ENCODE peak calls at places on chromosome 14, in six cellular contexts. G, Y, H, I, P and E are unnamed samples.
A peak's percentile ranks its signal among the peaks of the same experiment; 100 is the strongest.

GRCh38 chr14:103974575-103974974 is 32.2 kb upstream of the RD3L start:
- DNase-seq in G (no peak), Y (no peak), H (no peak), I (no peak), P (no peak), E (no peak)

GRCh38 chr14:50026396-50026795 is 90.0 kb downstream of the VCPKMT start:
- DNase-seq in G (no peak), Y (no peak), H (no peak), I (no peak), P (no peak), E (no peak)

GRCh38 chr14:19823765-19824164 is 20.2 kb downstream of the OR4N2 start:
- DNase-seq in G (no peak), Y (no peak), H (no peak), I (no peak), P (no peak), E (no peak)

GRCh38 chr14:104304451-104305351 is 166.3 kb downstream of the KIF26A start:
- DNase-seq in G (no peak), Y (no peak), H (no peak), I (peak; percentile 13), P (no peak), E (peak; percentile 38)

GRCh38 chr14:91252901-91253794 is 8.6 kb upstream of the GPR68 start:
- DNase-seq in G (peak; percentile 52), Y (no peak), H (no peak), I (peak; percentile 47), P (peak; percentile 51), E (peak; percentile 91)

GRCh38 chr14:44928793-44929192 is 33.0 kb downstream of the KLHL28 start:
- DNase-seq in G (no peak), Y (no peak), H (no peak), I (no peak), P (no peak), E (no peak)

GRCh38 chr14:34338056-34338455 is 124.0 kb downstream of the SPTSSA start:
- DNase-seq in G (no peak), Y (no peak), H (no peak), I (no peak), P (no peak), E (no peak)

GRCh38 chr14:41873379-41874034 is 266.8 kb downstream of the LRFN5 start:
- DNase-seq in G (no peak), Y (no peak), H (no peak), I (no peak), P (no peak), E (no peak)

GRCh38 chr14:50447491-50447890 is 50.8 kb upstream of the CDKL1 start:
- DNase-seq in G (no peak), Y (peak; percentile 81), H (no peak), I (no peak), P (no peak), E (no peak)

GRCh38 chr14:49549881-49550280 is 36.3 kb downstream of the RPS29 start:
- DNase-seq in G (no peak), Y (no peak), H (no peak), I (no peak), P (no peak), E (no peak)

GRCh38 chr14:55200646-55201045 is 9.3 kb upstream of the DLGAP5 start:
- DNase-seq in G (no peak), Y (no peak), H (no peak), I (no peak), P (peak; percentile 58), E (no peak)

GRCh38 chr14:83163016-83163415 is 1629.4 kb upstream of the SEL1L start:
- DNase-seq in G (no peak), Y (no peak), H (no peak), I (no peak), P (no peak), E (no peak)

GRCh38 chr14:64539186-64539552 is 1.4 kb upstream of the HSPA2 start:
- DNase-seq in G (no peak), Y (peak; percentile 37), H (no peak), I (no peak), P (no peak), E (no peak)

GRCh38 chr14:106846218-106846617 is 1319.8 kb downstream of the TMEM121 start:
- DNase-seq in G (no peak), Y (no peak), H (no peak), I (no peak), P (no peak), E (no peak)

GRCh38 chr14:106850913-106851825 is 1324.8 kb downstream of the TMEM121 start:
- DNase-seq in G (no peak), Y (no peak), H (no peak), I (no peak), P (no peak), E (peak; percentile 83)

GRCh38 chr14:106845286-106846087 is 1319.1 kb downstream of the TMEM121 start:
- DNase-seq in G (peak; percentile 81), Y (no peak), H (no peak), I (peak; percentile 70), P (peak; percentile 59), E (peak; percentile 87)

GRCh38 chr14:106844608-106845285 is 1318.4 kb downstream of the TMEM121 start:
- DNase-seq in G (peak; percentile 70), Y (no peak), H (peak; percentile 52), I (peak; percentile 76), P (peak; percentile 84), E (peak; percentile 96)

GRCh38 chr14:106848330-106849121 is 1322.1 kb downstream of the TMEM121 start:
- DNase-seq in G (peak; percentile 62), Y (no peak), H (no peak), I (no peak), P (no peak), E (no peak)
- TF ChIP-seq CTCF in G (peak; percentile 53), Y (no peak), H (no peak), I (no peak), P (peak; percentile 13), E (peak; percentile 35)

GRCh38 chr14:36222337-36222736 is 45.8 kb upstream of the PTCSC3 start:
- DNase-seq in G (no peak), Y (no peak), H (no peak), I (no peak), P (no peak), E (no peak)

GRCh38 chr14:36224176-36224575 is 47.7 kb upstream of the PTCSC3 start:
- DNase-seq in G (no peak), Y (no peak), H (no peak), I (no peak), P (no peak), E (no peak)

GRCh38 chr14:36223558-36223957 is 47.0 kb upstream of the PTCSC3 start:
- DNase-seq in G (no peak), Y (no peak), H (no peak), I (no peak), P (no peak), E (no peak)

GRCh38 chr14:36222952-36223468 is 46.5 kb upstream of the PTCSC3 start:
- DNase-seq in G (no peak), Y (no peak), H (no peak), I (no peak), P (no peak), E (no peak)

DNA sequence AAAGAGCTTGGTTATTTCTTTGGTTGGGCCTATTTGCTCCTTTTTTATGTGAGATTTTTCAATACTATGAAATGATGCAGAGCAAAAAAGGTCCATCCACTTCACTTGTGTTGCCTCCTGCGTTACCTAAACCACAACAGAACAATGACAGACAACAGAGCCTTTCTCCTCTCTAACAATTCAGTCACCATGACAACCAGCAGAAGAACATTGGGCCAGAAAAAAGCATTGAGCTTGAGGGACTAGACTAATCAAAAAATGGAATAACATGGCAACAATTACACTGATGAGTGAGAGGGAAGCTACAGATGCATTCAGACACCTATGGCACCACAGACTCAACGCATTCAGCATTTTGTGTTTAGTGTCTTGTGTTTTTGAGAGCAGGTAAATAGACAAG is 44.6 kb upstream of the PTCSC3 start:
- DNase-seq in G (no peak), Y (no peak), H (no peak), I (no peak), P (no peak), E (no peak)
- H3K27me3 ChIP-seq in G (peaks cover 4% of the 10 kb centered on the region), Y (peaks cover 6% of the 10 kb centered on the region), H (no peaks in the 10 kb centered on the region), I (no peaks in the 10 kb centered on the region), P (no peaks in the 10 kb centered on the region), E (no peaks in the 10 kb centered on the region)

DNA sequence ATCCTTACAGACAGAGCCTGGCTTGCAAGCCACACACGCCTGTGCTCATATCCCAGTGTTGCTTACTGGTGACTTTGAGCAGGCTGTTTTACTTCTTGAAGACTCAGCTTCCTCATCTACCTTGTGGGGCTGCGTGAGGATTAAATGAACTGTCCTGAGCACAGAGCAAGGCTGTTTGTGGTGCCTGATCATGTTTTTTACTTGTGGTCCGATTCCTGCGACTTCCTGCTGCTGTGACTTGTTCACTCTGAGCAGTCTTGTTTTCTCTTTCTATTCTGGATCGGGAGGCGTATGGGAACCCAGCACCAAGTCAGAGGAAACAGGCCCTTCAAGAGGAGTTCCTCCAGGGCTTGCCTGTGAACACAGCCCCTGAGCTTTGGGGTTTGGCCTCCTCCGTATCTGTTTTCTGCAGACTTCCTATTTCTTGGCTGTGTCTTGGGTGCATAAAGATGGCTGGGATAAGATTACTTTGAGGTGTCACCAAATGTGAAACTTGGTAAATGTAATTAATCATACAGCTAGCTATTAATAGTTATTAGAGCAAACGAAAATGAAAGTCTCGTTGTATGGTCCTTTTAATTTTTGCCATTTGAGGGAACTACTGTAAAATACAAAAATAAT is 251.7 kb downstream of the FOXN3 start:
- DNase-seq in G (no peak), Y (peak; percentile 96), H (no peak), I (no peak), P (no peak), E (no peak)
- TF ChIP-seq POLR2A in G (no peak), Y (no peak), H (no peak), I (no peak), P (no peak), E (no peak)

GRCh38 chr14:89844508-89844907 is 110.0 kb downstream of the EFCAB11 start:
- DNase-seq in G (no peak), Y (no peak), H (no peak), I (no peak), P (no peak), E (no peak)

GRCh38 chr14:89849931-89850330 is 104.6 kb downstream of the EFCAB11 start:
- DNase-seq in G (no peak), Y (no peak), H (no peak), I (no peak), P (no peak), E (no peak)

GRCh38 chr14:89845346-89845745 is 109.2 kb downstream of the EFCAB11 start:
- DNase-seq in G (no peak), Y (no peak), H (no peak), I (no peak), P (no peak), E (no peak)

GRCh38 chr14:89851031-89851430 is 103.5 kb downstream of the EFCAB11 start:
- DNase-seq in G (no peak), Y (no peak), H (no peak), I (no peak), P (no peak), E (no peak)

GRCh38 chr14:89848165-89848564 is 106.4 kb downstream of the EFCAB11 start:
- DNase-seq in G (no peak), Y (no peak), H (no peak), I (no peak), P (no peak), E (no peak)
- TF ChIP-seq CTCF in G (peak; percentile 14), Y (no peak), H (peak; percentile 45), I (no peak), P (peak; percentile 8), E (no peak)

DNA sequence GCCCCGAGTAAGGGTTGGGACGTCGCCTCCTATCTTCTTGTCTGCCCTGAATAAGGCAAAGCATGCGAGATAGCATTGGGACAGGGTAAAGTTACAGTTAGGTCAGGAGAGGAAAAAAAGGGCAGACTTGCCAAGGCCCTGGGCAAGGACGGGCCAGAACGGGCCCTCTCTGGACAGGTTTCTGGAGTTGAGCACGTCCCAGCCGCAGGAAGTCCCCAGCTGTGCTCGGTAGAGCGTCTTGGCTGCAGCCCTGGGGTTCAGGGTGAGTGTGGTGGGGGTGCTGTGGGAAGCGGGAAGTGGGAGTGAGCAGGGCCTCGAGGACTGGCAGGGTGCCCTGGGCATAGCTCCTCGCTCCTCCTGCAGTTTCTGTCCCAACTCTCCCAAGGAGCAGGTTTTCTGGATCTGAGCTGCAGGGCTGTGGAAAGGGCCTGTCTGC is 5.4 kb downstream of the RPS6KL1 start:
- DNase-seq in G (no peak), Y (no peak), H (peak; percentile 45), I (no peak), P (peak; percentile 87), E (no peak)
- H3K27me3 ChIP-seq in G (no peaks in the 10 kb centered on the region), Y (no peaks in the 10 kb centered on the region), H (no peaks in the 10 kb centered on the region), I (no peaks in the 10 kb centered on the region), P (no peaks in the 10 kb centered on the region), E (no peaks in the 10 kb centered on the region)